ENCODE peak calls at places on chromosomes 2 and 18, in four cellular contexts. Z is K562, Q is WTC11, O is HepG2. N is an unnamed sample.

GRCh38 chr2:206723288-206723687 is 5.1 kb upstream of the DYTN start:
- DNase-seq in Q (no peak), O (no peak), Z (no peak), N (no peak)

GRCh38 chr2:24087032-24087431 is 2.4 kb upstream of the TP53I3 start:
- DNase-seq in Q (no peak), Z (no peak), O (no peak), N (no peak)

GRCh38 chr18:14174706-14175085 is 42.5 kb upstream of the ZNF519 start:
- DNase-seq in Z (no peak), O (no peak), Q (no peak), N (no peak)

GRCh38 chr2:148255929-148256328 is 235.0 kb downstream of the MBD5 start:
- DNase-seq in Q (no peak), Z (no peak), O (no peak), N (no peak)

GRCh38 chr2:215554689-215555088 is 118.8 kb upstream of the FN1 start:
- DNase-seq in O (no peak), Q (no peak), Z (no peak), N (no peak)

GRCh38 chr2:42864641-42865280 is 72.4 kb upstream of the HAAO start:
- DNase-seq in O (no peak), Z (no peak), Q (no peak), N (no peak)

GRCh38 chr2:41727711-41728110 is 320.1 kb upstream of the PKDCC start:
- DNase-seq in Z (no peak), Q (no peak), O (no peak), N (no peak)

GRCh38 chr2:240644171-240644651 is 18.9 kb downstream of the GPR35 start:
- DNase-seq in Z (no peak), Q (no peak), O (no peak), N (no peak)

GRCh38 chr18:75205760-75206109 is 3.2 kb downstream of the PTGR3 start:
- DNase-seq in Q (no peak), Z (peak), O (no peak), N (no peak)

GRCh38 chr2:183164111-183165015 is 40.1 kb downstream of the NUP35 start:
- DNase-seq in Z (no peak), Q (no peak), O (no peak), N (no peak)

GRCh38 chr18:23631312-23631711 is 31.4 kb downstream of the ANKRD29 start:
- DNase-seq in Q (no peak), Z (no peak), O (no peak), N (no peak)

GRCh38 chr18:23627325-23627724 is 35.4 kb downstream of the ANKRD29 start:
- DNase-seq in O (peak), Q (no peak), Z (no peak), N (no peak)

GRCh38 chr18:23626451-23627279 is 36.0 kb downstream of the ANKRD29 start:
- DNase-seq in Z (no peak), O (no peak), Q (no peak), N (no peak)

GRCh38 chr18:23629444-23629946 is 33.2 kb downstream of the ANKRD29 start:
- DNase-seq in Q (no peak), O (peak), Z (no peak), N (no peak)

GRCh38 chr18:23627964-23628363 is 34.7 kb downstream of the ANKRD29 start:
- DNase-seq in Z (no peak), Q (no peak), O (no peak), N (no peak)
- TF ChIP-seq ELF4 in Z (no peak), Q (no peak), O (no peak), N (no peak)

GRCh38 chr18:36392888-36393287 is 95.4 kb downstream of the FHOD3 start:
- DNase-seq in O (no peak), Z (no peak), Q (no peak), N (no peak)
- TF ChIP-seq ELF4 in O (no peak), Z (no peak), Q (no peak), N (no peak)

GRCh38 chr18:62435435-62436031 is 87.3 kb upstream of the ZCCHC2 start:
- DNase-seq in Z (no peak), O (peak), Q (no peak), N (no peak)

GRCh38 chr18:62437520-62438329 is 85.1 kb upstream of the ZCCHC2 start:
- DNase-seq in Z (no peak), O (no peak), Q (no peak), N (no peak)

GRCh38 chr18:62436636-62437519 is 85.9 kb upstream of the ZCCHC2 start:
- DNase-seq in Z (no peak), Q (no peak), O (no peak), N (no peak)

GRCh38 chr18:62438402-62438801 is 84.4 kb upstream of the ZCCHC2 start:
- DNase-seq in Q (no peak), Z (no peak), O (peak), N (no peak)

GRCh38 chr18:62438876-62439275 is 83.9 kb upstream of the ZCCHC2 start:
- DNase-seq in Z (no peak), O (no peak), Q (no peak), N (no peak)
- TF ChIP-seq ELF4 in Z (no peak), O (no peak), Q (no peak), N (no peak)

DNA sequence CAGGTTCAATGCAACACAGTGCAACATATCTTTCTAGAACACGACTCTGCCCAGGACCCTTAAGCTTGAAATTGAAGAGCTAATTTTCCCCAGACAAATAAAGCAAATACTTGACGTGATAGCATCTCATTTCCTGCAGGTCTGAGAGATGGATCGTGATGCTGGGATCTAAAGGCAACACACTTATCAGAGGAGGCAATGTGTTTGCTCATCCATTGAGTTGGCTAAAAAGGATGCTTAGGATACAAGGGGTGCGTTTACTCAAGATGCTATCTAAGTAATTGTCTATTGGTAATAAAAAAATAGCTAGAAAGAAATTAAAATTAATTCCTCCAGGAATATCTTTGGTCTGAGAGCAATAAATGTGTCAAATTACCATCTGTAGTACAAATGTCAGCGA is 129.0 kb downstream of the SOCS6 start:
- DNase-seq in Z (no peak), O (no peak), Q (no peak), N (no peak)
- TF ChIP-seq ELF4 in Z (no peak), O (no peak), Q (no peak), N (no peak)

GRCh38 chr2:230774348-230774951 is 61.8 kb downstream of the CAB39 start:
- DNase-seq in O (no peak), Z (peak), Q (no peak), N (no peak)
- TF ChIP-seq ELF4 in O (no peak), Z (no peak), Q (no peak), N (no peak)

GRCh38 chr2:19457809-19458208 is 99.4 kb upstream of the OSR1 start:
- DNase-seq in Z (no peak), O (no peak), Q (no peak), N (no peak)
- TF ChIP-seq ELF4 in Z (no peak), O (no peak), Q (no peak), N (no peak)

DNA sequence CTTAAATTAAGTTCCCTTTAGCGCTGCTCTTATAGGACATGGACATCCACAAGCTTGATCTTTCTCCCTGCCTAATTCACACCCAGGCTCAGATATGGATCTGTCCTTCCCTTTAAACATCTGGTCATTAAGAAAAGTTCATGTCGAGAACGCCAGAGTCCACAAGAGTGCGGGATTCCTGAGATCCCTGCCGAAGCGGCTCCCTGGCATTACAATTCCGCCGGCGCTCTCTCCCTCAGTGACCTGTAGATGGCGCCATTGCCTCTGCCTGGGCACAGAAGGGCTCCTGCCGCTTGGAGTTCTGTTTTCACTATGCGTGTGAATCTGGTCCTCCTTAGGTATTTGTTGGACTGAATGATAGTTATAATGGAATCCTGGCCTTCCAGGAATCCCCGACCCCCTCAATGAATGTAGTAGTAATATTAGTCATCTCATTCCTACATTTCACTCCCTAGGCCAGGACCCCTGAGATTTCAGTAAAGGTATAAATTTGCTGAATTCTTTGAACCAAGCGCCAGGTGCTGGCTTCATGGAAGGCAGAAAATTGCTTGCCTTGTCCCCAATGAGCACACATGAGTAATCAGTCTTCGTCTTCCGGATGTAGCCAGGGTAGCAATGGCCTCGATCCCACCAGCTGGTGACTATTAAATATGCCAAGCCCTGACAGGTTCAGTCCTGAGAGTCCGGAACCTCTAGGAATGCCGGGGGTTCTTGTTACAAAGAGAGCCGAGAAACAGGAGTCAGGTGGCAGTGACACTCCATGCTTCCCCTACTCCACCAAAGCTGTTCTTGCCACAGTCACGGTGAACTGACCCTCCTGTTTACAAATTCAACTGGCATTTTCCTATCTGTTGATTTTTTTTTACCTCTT is 26.4 kb upstream of the CD207 start:
- DNase-seq in Q (peak), O (peak), Z (peak), N (peak)
- TF ChIP-seq ELF4 in Q (no peak), O (no peak), Z (no peak), N (no peak)

GRCh38 chr2:96326990-96327820 is 2.1 kb downstream of the ITPRIPL1 start:
- DNase-seq in O (no peak), Q (no peak), Z (no peak), N (no peak)

GRCh38 chr2:96325038-96325883 is at the start of gene ITPRIPL1:
- DNase-seq in Q (peak), Z (peak), O (peak), N (peak)

GRCh38 chr2:96324716-96325037 is 440 bp upstream of the ITPRIPL1 start:
- DNase-seq in Q (no peak), O (no peak), Z (no peak), N (no peak)

GRCh38 chr2:96326564-96326963 is 1.4 kb downstream of the ITPRIPL1 start:
- DNase-seq in O (no peak), Z (no peak), Q (no peak), N (no peak)

GRCh38 chr2:96325884-96326255 is 753 bp downstream of the ITPRIPL1 start:
- DNase-seq in Q (no peak), Z (no peak), O (no peak), N (no peak)
- TF ChIP-seq ELF4 in Q (no peak), Z (no peak), O (no peak), N (no peak)

GRCh38 chr18:55266981-55267380 is 307.7 kb upstream of the CCDC68 start:
- DNase-seq in O (no peak), Q (no peak), Z (no peak), N (no peak)
- TF ChIP-seq ELF4 in O (no peak), Q (no peak), Z (no peak), N (no peak)

GRCh38 chr2:37090019-37090477 is 5.7 kb downstream of the GPATCH11 start:
- DNase-seq in O (no peak), Z (no peak), Q (no peak), N (no peak)
- TF ChIP-seq ELF4 in O (no peak), Z (no peak), Q (no peak), N (no peak)